ENCODE peak calls at places on chromosomes 1 and 21, in nine cellular contexts. One of them, this sample, is unnamed. For H3K4me1 and H3K9me3, the result is how much of the 10 kb centered on the place peaks cover.

GRCh38 chr1:109198745-109199144 is 15.0 kb upstream of the SARS1 start:
- DNase-seq in esophagus squamous epithelium: no peak
- DNase-seq in Panc1: no peak
- DNase-seq in PC-3: no peak
- DNase-seq in uterus: no peak
- DNase-seq in right lobe of liver: no peak
- DNase-seq in lower lobe of right lung: no peak
- DNase-seq in left ventricle myocardium inferior: no peak
- DNase-seq in tibial artery: no peak
- DNase-seq in this sample: no peak

GRCh38 chr1:240888039-240888786 is 276.3 kb upstream of the GREM2 start:
- DNase-seq in uterus: no peak
- DNase-seq in right lobe of liver: peak
- DNase-seq in lower lobe of right lung: no peak
- DNase-seq in left ventricle myocardium inferior: no peak
- DNase-seq in tibial artery: no peak
- DNase-seq in esophagus squamous epithelium: no peak
- DNase-seq in Panc1: peak
- DNase-seq in PC-3: peak
- DNase-seq in this sample: no peak

GRCh38 chr1:245771521-245772281 is 616.9 kb downstream of the KIF26B start:
- DNase-seq in Panc1: no peak
- DNase-seq in right lobe of liver: no peak
- DNase-seq in left ventricle myocardium inferior: no peak
- DNase-seq in uterus: no peak
- DNase-seq in tibial artery: no peak
- DNase-seq in esophagus squamous epithelium: no peak
- DNase-seq in lower lobe of right lung: no peak
- DNase-seq in PC-3: peak
- DNase-seq in this sample: no peak

GRCh38 chr1:101148987-101149386 is 87.8 kb upstream of the S1PR1 start:
- DNase-seq in left ventricle myocardium inferior: no peak
- DNase-seq in lower lobe of right lung: no peak
- DNase-seq in right lobe of liver: no peak
- DNase-seq in Panc1: no peak
- DNase-seq in uterus: no peak
- DNase-seq in tibial artery: peak
- DNase-seq in PC-3: peak
- DNase-seq in esophagus squamous epithelium: no peak
- DNase-seq in this sample: no peak

GRCh38 chr1:85550784-85551516 is 29.6 kb upstream of the CCN1 start:
- DNase-seq in left ventricle myocardium inferior: no peak
- DNase-seq in right lobe of liver: no peak
- DNase-seq in uterus: no peak
- DNase-seq in PC-3: peak
- DNase-seq in Panc1: peak
- DNase-seq in esophagus squamous epithelium: no peak
- DNase-seq in lower lobe of right lung: no peak
- DNase-seq in tibial artery: no peak
- DNase-seq in this sample: no peak

GRCh38 chr1:88061106-88061829 is 622.8 kb upstream of the PKN2 start:
- DNase-seq in esophagus squamous epithelium: no peak
- DNase-seq in Panc1: peak
- DNase-seq in uterus: peak
- DNase-seq in right lobe of liver: no peak
- DNase-seq in left ventricle myocardium inferior: no peak
- DNase-seq in lower lobe of right lung: no peak
- DNase-seq in PC-3: peak
- DNase-seq in tibial artery: peak
- DNase-seq in this sample: no peak

GRCh38 chr1:81340258-81340657 is 460.5 kb upstream of the ADGRL2 start:
- DNase-seq in Panc1: no peak
- DNase-seq in uterus: no peak
- DNase-seq in tibial artery: no peak
- DNase-seq in esophagus squamous epithelium: no peak
- DNase-seq in left ventricle myocardium inferior: no peak
- DNase-seq in PC-3: no peak
- DNase-seq in right lobe of liver: no peak
- DNase-seq in lower lobe of right lung: no peak
- DNase-seq in this sample: no peak

GRCh38 chr1:168728452-168729404 is at the start of gene DPT:
- DNase-seq in esophagus squamous epithelium: no peak
- DNase-seq in uterus: peak
- DNase-seq in lower lobe of right lung: no peak
- DNase-seq in tibial artery: peak
- DNase-seq in Panc1: no peak
- DNase-seq in left ventricle myocardium inferior: peak
- DNase-seq in PC-3: no peak
- DNase-seq in right lobe of liver: no peak
- DNase-seq in this sample: no peak

GRCh38 chr21:35198004-35198403 is 148.9 kb upstream of the RUNX1 start:
- DNase-seq in tibial artery: no peak
- DNase-seq in lower lobe of right lung: no peak
- DNase-seq in left ventricle myocardium inferior: no peak
- DNase-seq in uterus: no peak
- DNase-seq in esophagus squamous epithelium: no peak
- DNase-seq in Panc1: peak
- DNase-seq in PC-3: peak
- DNase-seq in right lobe of liver: no peak
- DNase-seq in this sample: no peak

GRCh38 chr1:68111804-68112436 is 61.5 kb upstream of the DIRAS3 start:
- DNase-seq in right lobe of liver: no peak
- DNase-seq in lower lobe of right lung: peak
- DNase-seq in Panc1: no peak
- DNase-seq in esophagus squamous epithelium: no peak
- DNase-seq in tibial artery: peak
- DNase-seq in left ventricle myocardium inferior: peak
- DNase-seq in uterus: peak
- DNase-seq in PC-3: peak
- DNase-seq in this sample: no peak

GRCh38 chr1:98325646-98326441 is 335.7 kb upstream of the SNX7 start:
- DNase-seq in lower lobe of right lung: no peak
- DNase-seq in right lobe of liver: no peak
- DNase-seq in left ventricle myocardium inferior: peak
- DNase-seq in esophagus squamous epithelium: no peak
- DNase-seq in Panc1: no peak
- DNase-seq in PC-3: peak
- DNase-seq in uterus: no peak
- DNase-seq in tibial artery: peak
- DNase-seq in this sample: no peak

GRCh38 chr21:39885119-39885848 is 18.0 kb downstream of the PCP4 start:
- DNase-seq in uterus: peak
- DNase-seq in right lobe of liver: no peak
- DNase-seq in PC-3: no peak
- DNase-seq in esophagus squamous epithelium: no peak
- DNase-seq in tibial artery: no peak
- DNase-seq in Panc1: no peak
- DNase-seq in lower lobe of right lung: no peak
- DNase-seq in left ventricle myocardium inferior: peak
- DNase-seq in this sample: no peak

GRCh38 chr1:202624781-202625108 is 85.5 kb downstream of the SYT2 start:
- DNase-seq in lower lobe of right lung: no peak
- DNase-seq in PC-3: no peak
- DNase-seq in esophagus squamous epithelium: no peak
- DNase-seq in Panc1: peak
- DNase-seq in uterus: no peak
- DNase-seq in tibial artery: no peak
- DNase-seq in right lobe of liver: no peak
- DNase-seq in left ventricle myocardium inferior: no peak
- DNase-seq in this sample: no peak

GRCh38 chr1:22687191-22687590 is 23.4 kb upstream of the EPHB2 start:
- DNase-seq in tibial artery: no peak
- DNase-seq in left ventricle myocardium inferior: no peak
- DNase-seq in uterus: no peak
- DNase-seq in esophagus squamous epithelium: no peak
- DNase-seq in right lobe of liver: no peak
- DNase-seq in Panc1: no peak
- DNase-seq in lower lobe of right lung: no peak
- DNase-seq in PC-3: no peak
- DNase-seq in this sample: no peak

GRCh38 chr1:41580520-41581172 is 96.2 kb upstream of the EDN2 start:
- DNase-seq in PC-3: no peak
- DNase-seq in tibial artery: no peak
- DNase-seq in right lobe of liver: no peak
- DNase-seq in left ventricle myocardium inferior: no peak
- DNase-seq in uterus: no peak
- DNase-seq in lower lobe of right lung: no peak
- DNase-seq in esophagus squamous epithelium: no peak
- DNase-seq in Panc1: no peak
- DNase-seq in this sample: no peak

DNA sequence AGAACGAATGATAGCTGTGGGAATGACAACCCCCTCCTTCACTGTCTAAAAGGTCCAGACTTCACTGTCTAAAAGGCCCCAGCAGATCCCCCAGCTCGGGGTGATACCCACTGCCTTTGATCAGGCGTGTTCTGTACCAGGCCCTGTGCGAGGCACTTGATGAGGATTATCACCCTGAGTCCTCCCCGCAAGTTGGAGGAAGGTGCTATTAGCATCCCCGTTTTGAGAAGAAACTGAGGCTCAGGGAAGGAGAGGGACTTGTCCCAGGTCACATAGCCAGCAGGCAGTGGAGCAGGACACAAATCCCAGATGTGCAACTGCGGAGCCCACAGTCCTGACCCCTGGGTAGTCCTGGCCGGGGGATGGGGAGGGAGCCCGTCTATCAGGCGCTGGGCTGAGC is 722.4 kb downstream of the MATN1 start:
- DNase-seq in lower lobe of right lung: no peak
- DNase-seq in PC-3: no peak
- DNase-seq in esophagus squamous epithelium: no peak
- DNase-seq in left ventricle myocardium inferior: no peak
- DNase-seq in uterus: no peak
- DNase-seq in tibial artery: no peak
- DNase-seq in Panc1: no peak
- DNase-seq in right lobe of liver: no peak
- DNase-seq in this sample: no peak
- H3K4me1 ChIP-seq in lower lobe of right lung: under half
- H3K4me1 ChIP-seq in PC-3: under half
- H3K4me1 ChIP-seq in esophagus squamous epithelium: under half
- H3K4me1 ChIP-seq in left ventricle myocardium inferior: under half
- H3K4me1 ChIP-seq in uterus: under half
- H3K4me1 ChIP-seq in tibial artery: under half
- H3K4me1 ChIP-seq in Panc1: under half
- H3K4me1 ChIP-seq in right lobe of liver: under half
- H3K4me1 ChIP-seq in this sample: under half

GRCh38 chr1:222098382-222098781 is 356.5 kb upstream of the DUSP10 start:
- DNase-seq in uterus: no peak
- DNase-seq in Panc1: no peak
- DNase-seq in PC-3: no peak
- DNase-seq in lower lobe of right lung: no peak
- DNase-seq in esophagus squamous epithelium: no peak
- DNase-seq in tibial artery: no peak
- DNase-seq in left ventricle myocardium inferior: no peak
- DNase-seq in right lobe of liver: no peak
- DNase-seq in this sample: no peak
- H3K9me3 ChIP-seq in uterus: under half
- H3K9me3 ChIP-seq in Panc1: under half
- H3K9me3 ChIP-seq in PC-3: under half
- H3K9me3 ChIP-seq in lower lobe of right lung: under half
- H3K9me3 ChIP-seq in esophagus squamous epithelium: under half
- H3K9me3 ChIP-seq in tibial artery: under half
- H3K9me3 ChIP-seq in left ventricle myocardium inferior: under half
- H3K9me3 ChIP-seq in right lobe of liver: under half
- H3K9me3 ChIP-seq in this sample: under half

GRCh38 chr1:175708787-175709186 is 34.6 kb downstream of the TNR start:
- DNase-seq in uterus: no peak
- DNase-seq in left ventricle myocardium inferior: no peak
- DNase-seq in tibial artery: no peak
- DNase-seq in Panc1: no peak
- DNase-seq in lower lobe of right lung: no peak
- DNase-seq in esophagus squamous epithelium: no peak
- DNase-seq in right lobe of liver: no peak
- DNase-seq in PC-3: peak
- DNase-seq in this sample: no peak
- TF ChIP-seq CTCF in uterus: no peak
- TF ChIP-seq CTCF in left ventricle myocardium inferior: no peak
- TF ChIP-seq CTCF in tibial artery: no peak
- TF ChIP-seq CTCF in Panc1: peak
- TF ChIP-seq CTCF in lower lobe of right lung: no peak
- TF ChIP-seq CTCF in esophagus squamous epithelium: no peak
- TF ChIP-seq CTCF in right lobe of liver: no peak
- TF ChIP-seq CTCF in PC-3: peak
- TF ChIP-seq CTCF in this sample: no peak

GRCh38 chr1:161197560-161198205 is 1.2 kb downstream of the ADAMTS4 start:
- DNase-seq in lower lobe of right lung: no peak
- DNase-seq in right lobe of liver: no peak
- DNase-seq in left ventricle myocardium inferior: no peak
- DNase-seq in PC-3: no peak
- DNase-seq in esophagus squamous epithelium: no peak
- DNase-seq in tibial artery: no peak
- DNase-seq in uterus: no peak
- DNase-seq in Panc1: no peak
- DNase-seq in this sample: no peak
- H3K4me1 ChIP-seq in lower lobe of right lung: half or more
- H3K4me1 ChIP-seq in right lobe of liver: under half
- H3K4me1 ChIP-seq in left ventricle myocardium inferior: half or more
- H3K4me1 ChIP-seq in PC-3: under half
- H3K4me1 ChIP-seq in esophagus squamous epithelium: half or more
- H3K4me1 ChIP-seq in tibial artery: under half
- H3K4me1 ChIP-seq in uterus: under half
- H3K4me1 ChIP-seq in Panc1: under half
- H3K4me1 ChIP-seq in this sample: half or more

GRCh38 chr21:33238565-33239255 is 9.0 kb downstream of the IFNAR2 start:
- DNase-seq in right lobe of liver: no peak
- DNase-seq in left ventricle myocardium inferior: no peak
- DNase-seq in lower lobe of right lung: no peak
- DNase-seq in PC-3: no peak
- DNase-seq in tibial artery: no peak
- DNase-seq in uterus: no peak
- DNase-seq in Panc1: no peak
- DNase-seq in esophagus squamous epithelium: no peak
- DNase-seq in this sample: no peak
- H3K9me3 ChIP-seq in right lobe of liver: under half
- H3K9me3 ChIP-seq in left ventricle myocardium inferior: under half
- H3K9me3 ChIP-seq in lower lobe of right lung: under half
- H3K9me3 ChIP-seq in PC-3: under half
- H3K9me3 ChIP-seq in tibial artery: under half
- H3K9me3 ChIP-seq in uterus: under half
- H3K9me3 ChIP-seq in Panc1: under half
- H3K9me3 ChIP-seq in esophagus squamous epithelium: under half
- H3K9me3 ChIP-seq in this sample: under half

GRCh38 chr1:151175036-151175741 is 592 bp downstream of the TMOD4 start:
- DNase-seq in esophagus squamous epithelium: no peak
- DNase-seq in Panc1: no peak
- DNase-seq in lower lobe of right lung: no peak
- DNase-seq in tibial artery: no peak
- DNase-seq in uterus: no peak
- DNase-seq in right lobe of liver: no peak
- DNase-seq in PC-3: no peak
- DNase-seq in left ventricle myocardium inferior: peak
- DNase-seq in this sample: no peak

GRCh38 chr1:151176514-151177045 is 799 bp upstream of the TMOD4 start:
- DNase-seq in esophagus squamous epithelium: no peak
- DNase-seq in uterus: no peak
- DNase-seq in Panc1: no peak
- DNase-seq in tibial artery: no peak
- DNase-seq in right lobe of liver: no peak
- DNase-seq in lower lobe of right lung: no peak
- DNase-seq in PC-3: no peak
- DNase-seq in left ventricle myocardium inferior: no peak
- DNase-seq in this sample: no peak

GRCh38 chr1:151171190-151171589 is 4.6 kb downstream of the TMOD4 start:
- DNase-seq in right lobe of liver: no peak
- DNase-seq in tibial artery: no peak
- DNase-seq in left ventricle myocardium inferior: no peak
- DNase-seq in esophagus squamous epithelium: no peak
- DNase-seq in lower lobe of right lung: no peak
- DNase-seq in PC-3: no peak
- DNase-seq in Panc1: no peak
- DNase-seq in uterus: no peak
- DNase-seq in this sample: no peak

GRCh38 chr1:151175910-151176309 is at the start of gene TMOD4:
- DNase-seq in lower lobe of right lung: no peak
- DNase-seq in PC-3: no peak
- DNase-seq in right lobe of liver: no peak
- DNase-seq in tibial artery: no peak
- DNase-seq in Panc1: no peak
- DNase-seq in uterus: no peak
- DNase-seq in esophagus squamous epithelium: no peak
- DNase-seq in left ventricle myocardium inferior: no peak
- DNase-seq in this sample: no peak
- TF ChIP-seq CTCF in lower lobe of right lung: peak
- TF ChIP-seq CTCF in PC-3: peak
- TF ChIP-seq CTCF in right lobe of liver: peak
- TF ChIP-seq CTCF in tibial artery: no peak
- TF ChIP-seq CTCF in Panc1: peak
- TF ChIP-seq CTCF in uterus: no peak
- TF ChIP-seq CTCF in esophagus squamous epithelium: no peak
- TF ChIP-seq CTCF in left ventricle myocardium inferior: peak
- TF ChIP-seq CTCF in this sample: peak